ENCODE peak calls at places on chromosomes 2 and 18, in ten cellular contexts. W is activated T-cell treated with anti-CD3 and anti-CD28 coated beads for 24 hours; V is naive thymus-derived CD8-positive, alpha-beta T cell; H is fibroblast of villous mesenchyme; Y is ecto neural progenitor cell; P is left cardiac atrium; C is NCI-H1092; M is Calu3; X is activated T-helper 1 cell treated with anti-CD3 and anti-CD28 coated beads, Interleukin-12 subunit alpha, Interleukin-12 subunit beta, Interleukin-2, Interleukin-4 antibody, amounts not matched to agents 30 ng/mL and 10 ng/mL and 1 ng/mL, durations not matched to agents 14 hours and 24 hours and 36 hours; L is non-pigmented ciliary epithelial cell. D is an unnamed sample.

GRCh38 chr18:64017870-64018269 is 48.0 kb downstream of the SERPINB8 start:
- DNase-seq in W (no peak), V (no peak), H (peak; percentile 25), Y (no peak), P (no peak), C (peak; percentile 5), M (no peak), X (no peak), L (no peak), D (peak; percentile 51)

GRCh38 chr2:32061973-32062861 is 1.1 kb upstream of the SPAST start:
- DNase-seq in W (no peak), V (no peak), H (peak; percentile 44), Y (no peak), P (peak; percentile 58), C (peak; percentile 59), M (peak; percentile 63), X (no peak), L (no peak), D (peak; percentile 13)

GRCh38 chr2:65885266-65885665 is 452.9 kb upstream of the SPRED2 start:
- DNase-seq in W (no peak), V (no peak), H (no peak), Y (no peak), P (no peak), C (no peak), M (no peak), X (no peak), L (no peak), D (no peak)

GRCh38 chr2:15579641-15580040 is 12.0 kb upstream of the DDX1 start:
- DNase-seq in W (no peak), V (no peak), H (no peak), Y (no peak), P (no peak), C (no peak), M (no peak), X (no peak), L (no peak), D (no peak)

GRCh38 chr2:147845608-147846002 is 776 bp downstream of the ACVR2A start:
- DNase-seq in W (no peak), V (no peak), H (peak; percentile 14), Y (no peak), P (no peak), C (no peak), M (no peak), X (no peak), L (no peak), D (no peak)

GRCh38 chr18:75223687-75224347 is 13.2 kb downstream of the TSHZ1 start:
- DNase-seq in W (no peak), V (no peak), H (no peak), Y (no peak), P (no peak), C (peak; percentile 84), M (no peak), X (no peak), L (no peak), D (no peak)

GRCh38 chr2:8303322-8303832 is 378.5 kb upstream of the ID2 start:
- DNase-seq in W (peak; percentile 50), V (peak; percentile 67), H (no peak), Y (no peak), P (peak; percentile 67), C (no peak), M (no peak), X (peak; percentile 77), L (no peak), D (peak; percentile 9)

GRCh38 chr2:161102770-161103450 is 57.3 kb upstream of the TANK start:
- DNase-seq in W (no peak), V (no peak), H (peak; percentile 45), Y (no peak), P (no peak), C (no peak), M (no peak), X (no peak), L (no peak), D (no peak)

GRCh38 chr2:235496239-235496621 is 2.4 kb downstream of the AGAP1 start:
- DNase-seq in W (no peak), V (no peak), H (no peak), Y (no peak), P (no peak), C (no peak), M (peak; percentile 13), X (no peak), L (no peak), D (no peak)

GRCh38 chr18:23671564-23671963 is 8.9 kb upstream of the ANKRD29 start:
- DNase-seq in W (no peak), V (no peak), H (no peak), Y (no peak), P (peak; percentile 42), C (no peak), M (no peak), X (no peak), L (no peak), D (no peak)

GRCh38 chr2:201888476-201888875 is 82.1 kb downstream of the CDK15 start:
- DNase-seq in W (no peak), V (no peak), H (no peak), Y (no peak), P (no peak), C (no peak), M (no peak), X (no peak), L (no peak), D (no peak)

GRCh38 chr2:161223139-161223732 is 63.0 kb downstream of the TANK start:
- DNase-seq in W (no peak), V (no peak), H (peak; percentile 62), Y (no peak), P (no peak), C (no peak), M (peak; percentile 12), X (no peak), L (no peak), D (peak; percentile 16)

GRCh38 chr18:52903858-52904257 is 563.9 kb downstream of the DCC start:
- DNase-seq in W (no peak), V (no peak), H (no peak), Y (peak; percentile 59), P (no peak), C (peak; percentile 36), M (no peak), X (no peak), L (no peak), D (peak; percentile 11)

GRCh38 chr2:128444044-128444771 is 125.5 kb upstream of the HS6ST1 start:
- DNase-seq in W (no peak), V (no peak), H (no peak), Y (peak; percentile 38), P (no peak), C (no peak), M (no peak), X (no peak), L (no peak), D (no peak)

GRCh38 chr2:714005-714741 is 37.0 kb upstream of the TMEM18 start:
- DNase-seq in W (peak; percentile 12), V (peak; percentile 21), H (peak; percentile 60), Y (peak; percentile 67), P (peak; percentile 36), C (peak; percentile 49), M (peak; percentile 49), X (peak; percentile 12), L (peak; percentile 17), D (peak; percentile 50)

GRCh38 chr2:134366359-134366758 is 112.5 kb downstream of the MGAT5 start:
- DNase-seq in W (no peak), V (no peak), H (no peak), Y (no peak), P (no peak), C (no peak), M (no peak), X (no peak), L (no peak), D (no peak)

GRCh38 chr18:13576598-13576997 is 149.8 kb downstream of the FAM210A start:
- DNase-seq in W (no peak), V (no peak), H (no peak), Y (no peak), P (no peak), C (no peak), M (no peak), X (no peak), L (no peak), D (no peak)

GRCh38 chr2:179106342-179107178 is 56.6 kb upstream of the CCDC141 start:
- DNase-seq in W (no peak), V (no peak), H (peak; percentile 83), Y (no peak), P (peak; percentile 41), C (peak; percentile 16), M (peak; percentile 70), X (no peak), L (peak; percentile 90), D (peak; percentile 95)

GRCh38 chr2:139209586-139209985 is 429.4 kb upstream of the NXPH2 start:
- DNase-seq in W (no peak), V (no peak), H (no peak), Y (no peak), P (no peak), C (no peak), M (no peak), X (no peak), L (no peak), D (no peak)

GRCh38 chr2:30686000-30686399 is 121.2 kb downstream of the CAPN13 start:
- DNase-seq in W (no peak), V (no peak), H (no peak), Y (no peak), P (no peak), C (peak; percentile 34), M (no peak), X (no peak), L (no peak), D (peak; percentile 13)

GRCh38 chr18:57908092-57908491 is 105.0 kb upstream of the ATP8B1 start:
- DNase-seq in W (no peak), V (no peak), H (no peak), Y (no peak), P (no peak), C (no peak), M (no peak), X (no peak), L (no peak), D (no peak)

GRCh38 chr2:73292906-73293533 is 328 bp downstream of the EGR4 start:
- DNase-seq in W (no peak), V (no peak), H (no peak), Y (peak; percentile 55), P (no peak), C (no peak), M (peak; percentile 4), X (no peak), L (no peak), D (no peak)

GRCh38 chr2:55012648-55013484 is 37.4 kb downstream of the RTN4 start:
- DNase-seq in W (no peak), V (no peak), H (no peak), Y (no peak), P (no peak), C (no peak), M (no peak), X (no peak), L (no peak), D (no peak)

GRCh38 chr2:36541891-36542595 is 55.9 kb downstream of the FEZ2 start:
- DNase-seq in W (no peak), V (no peak), H (no peak), Y (no peak), P (no peak), C (no peak), M (no peak), X (no peak), L (no peak), D (no peak)

GRCh38 chr2:230085201-230085600 is 16.5 kb upstream of the SLC16A14 start:
- DNase-seq in W (no peak), V (no peak), H (peak; percentile 14), Y (no peak), P (no peak), C (no peak), M (no peak), X (no peak), L (no peak), D (no peak)

GRCh38 chr2:44883356-44883755 is 58.1 kb upstream of the SIX3 start:
- DNase-seq in W (no peak), V (no peak), H (no peak), Y (no peak), P (no peak), C (no peak), M (no peak), X (no peak), L (no peak), D (no peak)

GRCh38 chr2:241072151-241072550 is 29.9 kb downstream of the MTERF4 start:
- DNase-seq in W (no peak), V (no peak), H (no peak), Y (no peak), P (no peak), C (no peak), M (no peak), X (no peak), L (no peak), D (no peak)

GRCh38 chr2:143946436-143947385 is 573.2 kb downstream of the ZEB2 start:
- DNase-seq in W (no peak), V (no peak), H (no peak), Y (no peak), P (no peak), C (no peak), M (no peak), X (no peak), L (no peak), D (no peak)